ENCODE peak calls at places on chromosomes 16 and 17, in eight cellular contexts. O is NCI-H748 treated with DMSO at 0.1 percent for 48 hours; V is AG09309; N is stimulated activated naive B cell treated with anti-CD40 and anti-IgM and Interleukin-4, amounts not matched to agents 10 μg/mL and 1 μg/mL and 100 μg/mL, for 72 hours; H is A172; E is heart left ventricle; M is right lobe of liver; W is MV-4-11. A is an unnamed sample.
A peak's percentile ranks its signal among the peaks of the same experiment; 100 is the strongest.

GRCh38 chr16:88071908-88072307 is 120.7 kb downstream of the BANP start:
- DNase-seq in O (no peak), V (no peak), N (no peak), H (no peak), E (peak; percentile 58), M (no peak), W (no peak), A (no peak)

GRCh38 chr17:43931062-43931571 is 11.2 kb downstream of the PPY start:
- DNase-seq in O (no peak), V (no peak), N (no peak), H (no peak), E (peak; percentile 6), M (peak; percentile 95), W (no peak), A (no peak)

GRCh38 chr16:46884513-46885293 is 541 bp downstream of the GPT2 start:
- DNase-seq in O (no peak), V (no peak), N (peak; percentile 2), H (no peak), E (no peak), M (no peak), W (no peak), A (no peak)

GRCh38 chr16:76535-77272 is 1.3 kb upstream of the MPG start:
- DNase-seq in O (no peak), V (no peak), N (no peak), H (peak; percentile 95), E (peak; percentile 92), M (no peak), W (peak; percentile 58), A (no peak)

GRCh38 chr16:79009911-79010310 is 590.6 kb downstream of the MAF start:
- DNase-seq in O (no peak), V (no peak), N (no peak), H (no peak), E (no peak), M (no peak), W (no peak), A (no peak)

GRCh38 chr16:4190086-4190485 is 51.8 kb downstream of the SRL start:
- DNase-seq in O (no peak), V (no peak), N (no peak), H (no peak), E (peak; percentile 36), M (no peak), W (no peak), A (no peak)

GRCh38 chr17:81514735-81515529 is 2.3 kb upstream of the ACTG1 start:
- DNase-seq in O (peak; percentile 47), V (no peak), N (peak; percentile 79), H (peak; percentile 69), E (peak; percentile 91), M (peak; percentile 68), W (peak; percentile 68), A (no peak)

GRCh38 chr16:27642753-27643152 is 92.8 kb downstream of the KATNIP start:
- DNase-seq in O (no peak), V (no peak), N (no peak), H (peak; percentile 42), E (no peak), M (no peak), W (peak; percentile 7), A (no peak)

GRCh38 chr17:1095093-1095852 is 84.5 kb downstream of the ABR start:
- DNase-seq in O (no peak), V (no peak), N (no peak), H (no peak), E (peak; percentile 73), M (no peak), W (peak; percentile 78), A (no peak)

GRCh38 chr17:77422104-77422782 is 281.5 kb downstream of the SEC14L1 start:
- DNase-seq in O (no peak), V (no peak), N (no peak), H (no peak), E (no peak), M (no peak), W (no peak), A (no peak)

GRCh38 chr17:45902892-45903346 is 8.6 kb downstream of the MAPT start:
- DNase-seq in O (no peak), V (no peak), N (no peak), H (no peak), E (no peak), M (peak; percentile 91), W (no peak), A (no peak)

GRCh38 chr16:53817812-53818211 is 113.9 kb downstream of the FTO start:
- DNase-seq in O (no peak), V (no peak), N (no peak), H (peak; percentile 28), E (no peak), M (no peak), W (no peak), A (peak; percentile 43)

GRCh38 chr17:38464251-38464722 is 36.0 kb downstream of the ARHGAP23 start:
- DNase-seq in O (no peak), V (no peak), N (no peak), H (peak; percentile 90), E (peak; percentile 75), M (peak; percentile 49), W (no peak), A (no peak)

GRCh38 chr16:56946767-56947603 is 14.8 kb upstream of the CETP start:
- DNase-seq in O (no peak), V (no peak), N (peak; percentile 31), H (no peak), E (no peak), M (no peak), W (no peak), A (no peak)

GRCh38 chr17:3978421-3979275 is 14.4 kb upstream of the ATP2A3 start:
- DNase-seq in O (no peak), V (no peak), N (no peak), H (no peak), E (no peak), M (peak; percentile 51), W (no peak), A (no peak)